ENCODE peak calls at places on chromosomes 4 and X, in eight cellular contexts. X, P, E, H, D, F, Q and R are unnamed samples. For H3K9me3 and H3K4me1, the result is how much of the 10 kb centered on the place peaks cover.

GRCh38 chr4:118351851-118352827 is 664 bp downstream of the PRSS12 start:
- DNase-seq in X (no peak), P (peak), E (peak), H (peak), D (peak), F (peak), Q (peak), R (no peak)

GRCh38 chrX:10847333-10847732 is 226.9 kb upstream of the MID1 start:
- DNase-seq in X (no peak), P (no peak), E (no peak), H (no peak), D (no peak), F (peak), Q (no peak), R (no peak)

GRCh38 chr4:66920514-66920913 is 624.8 kb downstream of the CENPC start:
- DNase-seq in X (no peak), P (no peak), E (no peak), H (no peak), D (peak), F (no peak), Q (no peak), R (no peak)

GRCh38 chr4:114034189-114034588 is 54.7 kb upstream of the ARSJ start:
- DNase-seq in X (no peak), P (no peak), E (no peak), H (no peak), D (no peak), F (no peak), Q (no peak), R (no peak)

GRCh38 chrX:37787353-37787869 is 7.6 kb downstream of the CYBB start:
- DNase-seq in X (no peak), P (no peak), E (no peak), H (no peak), D (no peak), F (no peak), Q (no peak), R (no peak)

GRCh38 chr4:184283659-184284335 is 66.1 kb upstream of the ENPP6 start:
- DNase-seq in X (peak), P (peak), E (peak), H (no peak), D (no peak), F (no peak), Q (no peak), R (no peak)

GRCh38 chr4:19382993-19383392 is 868.7 kb upstream of the SLIT2 start:
- DNase-seq in X (no peak), P (no peak), E (no peak), H (no peak), D (no peak), F (peak), Q (no peak), R (no peak)

GRCh38 chrX:134711135-134711941 is 53.1 kb upstream of the PLAC1 start:
- DNase-seq in X (no peak), P (no peak), E (no peak), H (no peak), D (no peak), F (no peak), Q (no peak), R (no peak)

GRCh38 chr4:38050560-38051350 is 90.6 kb downstream of the PTTG2 start:
- DNase-seq in X (no peak), P (no peak), E (no peak), H (no peak), D (no peak), F (no peak), Q (no peak), R (no peak)

GRCh38 chr4:184292465-184292867 is 74.8 kb upstream of the ENPP6 start:
- DNase-seq in X (no peak), P (no peak), E (peak), H (no peak), D (no peak), F (no peak), Q (no peak), R (no peak)

GRCh38 chrX:129930941-129931410 is 25.0 kb downstream of the UTP14A start:
- DNase-seq in X (no peak), P (no peak), E (peak), H (no peak), D (no peak), F (no peak), Q (no peak), R (no peak)

DNA sequence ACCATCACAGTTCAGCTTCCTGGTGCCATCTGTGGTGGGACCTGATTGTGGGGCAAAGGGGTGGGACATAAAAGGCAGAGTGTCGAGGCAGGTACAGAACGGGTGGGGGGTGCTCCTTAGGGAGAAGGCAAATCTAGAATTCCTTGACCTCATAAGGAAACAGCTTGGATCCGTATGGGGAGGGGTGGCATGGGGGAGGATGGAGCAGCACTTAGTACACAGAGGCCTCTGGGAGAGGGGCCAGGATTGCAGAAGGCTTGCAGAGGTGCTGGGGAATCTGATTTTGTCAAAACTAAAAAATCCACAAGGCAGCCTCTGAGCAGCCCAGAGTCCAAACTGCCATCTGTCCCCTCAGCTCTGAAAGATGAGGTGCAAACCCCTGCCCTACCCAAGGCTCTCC is 2.3 kb upstream of the EMD start:
- DNase-seq in X (no peak), P (no peak), E (no peak), H (no peak), D (no peak), F (peak), Q (no peak), R (no peak)
- H3K9me3 ChIP-seq in X (under half), P (under half), E (under half), H (under half), D (under half), F (under half), Q (under half), R (under half)

GRCh38 chrX:150696836-150697235 is 3.6 kb downstream of the MTMR1 start:
- DNase-seq in X (no peak), P (no peak), E (no peak), H (no peak), D (no peak), F (no peak), Q (no peak), R (peak)
- H3K4me3 ChIP-seq in X (peak), P (no peak), E (no peak), H (no peak), D (no peak), F (no peak), Q (no peak), R (peak)

GRCh38 chr4:7399433-7400234 is 35.1 kb downstream of the PSAPL1 start:
- DNase-seq in X (no peak), P (no peak), E (no peak), H (no peak), D (no peak), F (no peak), Q (no peak), R (no peak)
- H3K4me1 ChIP-seq in X (under half), P (under half), E (under half), H (under half), D (under half), F (under half), Q (under half), R (under half)

GRCh38 chrX:790780-791360 is 160.3 kb downstream of the SHOX start:
- DNase-seq in X (no peak), P (no peak), E (no peak), H (no peak), D (no peak), F (no peak), Q (no peak), R (no peak)

GRCh38 chrX:793216-793770 is 162.7 kb downstream of the SHOX start:
- DNase-seq in X (no peak), P (no peak), E (no peak), H (no peak), D (no peak), F (no peak), Q (no peak), R (no peak)

GRCh38 chrX:791479-792034 is 161.0 kb downstream of the SHOX start:
- DNase-seq in X (no peak), P (no peak), E (no peak), H (no peak), D (no peak), F (no peak), Q (no peak), R (no peak)

GRCh38 chrX:789096-789495 is 158.5 kb downstream of the SHOX start:
- DNase-seq in X (no peak), P (no peak), E (no peak), H (no peak), D (no peak), F (no peak), Q (no peak), R (no peak)

DNA sequence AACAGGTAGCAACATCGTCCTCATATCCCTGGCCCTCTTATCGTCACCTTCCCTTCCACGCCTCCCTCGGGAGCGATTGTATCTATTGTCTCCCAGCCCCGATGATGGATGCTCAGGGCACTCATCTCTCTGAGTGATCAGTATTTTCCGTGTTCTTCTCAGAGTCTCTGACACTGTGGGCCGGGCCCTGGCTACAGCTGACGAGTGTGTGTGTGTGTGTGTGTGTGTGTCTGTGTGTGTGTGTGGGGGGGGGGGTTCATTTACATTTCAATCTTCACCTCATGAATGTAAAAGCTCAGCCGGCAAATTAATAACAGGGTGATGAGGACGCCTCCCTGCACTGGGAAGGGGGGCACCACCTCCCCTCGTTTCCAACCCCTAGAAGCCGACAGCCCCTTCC is 159.4 kb downstream of the SHOX start:
- DNase-seq in X (no peak), P (no peak), E (no peak), H (no peak), D (no peak), F (no peak), Q (no peak), R (no peak)
- H3K9me3 ChIP-seq in X (under half), P (under half), E (under half), H (under half), D (under half), F (under half), Q (under half), R (under half)

DNA sequence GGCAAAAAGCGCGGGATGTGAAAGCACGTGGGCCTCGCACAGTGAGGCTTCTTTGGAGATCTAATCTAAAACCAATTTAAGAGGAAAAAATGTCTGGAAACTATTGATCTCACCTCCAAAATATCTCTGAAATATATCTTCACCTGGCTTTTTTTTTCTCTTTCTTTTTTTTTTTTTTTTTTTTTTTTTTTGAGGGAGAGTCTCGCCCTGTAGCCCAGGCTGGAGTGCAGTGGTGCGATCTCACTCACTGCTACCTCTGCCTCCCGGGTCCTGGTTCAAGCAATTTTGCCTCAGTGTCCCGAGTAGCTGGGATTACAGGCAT is 383 bp upstream of the ZMAT1 start:
- DNase-seq in X (no peak), P (no peak), E (no peak), H (no peak), D (no peak), F (no peak), Q (no peak), R (no peak)
- H3K4me3 ChIP-seq in X (peak), P (peak), E (peak), H (no peak), D (no peak), F (no peak), Q (peak), R (peak)

GRCh38 chr4:7199129-7199725 is 6.9 kb downstream of the SORCS2 start:
- DNase-seq in X (no peak), P (no peak), E (no peak), H (no peak), D (peak), F (no peak), Q (no peak), R (no peak)

GRCh38 chr4:7196283-7196651 is 3.9 kb downstream of the SORCS2 start:
- DNase-seq in X (no peak), P (no peak), E (no peak), H (no peak), D (no peak), F (no peak), Q (no peak), R (no peak)

GRCh38 chr4:7198440-7199128 is 6.2 kb downstream of the SORCS2 start:
- DNase-seq in X (no peak), P (no peak), E (no peak), H (no peak), D (peak), F (no peak), Q (no peak), R (no peak)

GRCh38 chr4:7196731-7197130 is 4.4 kb downstream of the SORCS2 start:
- DNase-seq in X (no peak), P (no peak), E (no peak), H (no peak), D (no peak), F (no peak), Q (no peak), R (no peak)

DNA sequence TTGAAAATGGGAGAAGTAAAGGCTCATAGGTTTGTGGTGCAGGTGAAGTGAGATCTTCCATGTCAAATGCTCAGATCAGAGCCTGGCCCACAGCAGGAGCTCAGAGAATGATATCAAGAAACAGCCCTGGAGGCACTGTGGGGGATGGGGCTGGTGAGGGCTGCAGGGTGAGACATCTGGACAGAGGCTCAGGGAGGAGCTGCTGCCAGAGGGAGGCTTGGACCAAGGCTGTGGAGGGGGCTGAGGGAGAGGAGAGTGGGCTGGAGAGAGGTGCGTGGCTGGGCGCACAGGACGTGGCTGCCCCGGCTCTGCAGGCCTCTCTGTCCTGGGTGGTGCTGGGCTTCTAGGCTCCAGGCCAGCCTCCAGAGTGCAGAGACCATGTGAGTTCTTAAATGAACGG is 5.6 kb downstream of the SORCS2 start:
- DNase-seq in X (no peak), P (no peak), E (no peak), H (no peak), D (peak), F (no peak), Q (no peak), R (no peak)
- H3K4me1 ChIP-seq in X (under half), P (under half), E (under half), H (under half), D (under half), F (under half), Q (under half), R (under half)

GRCh38 chrX:151921866-151922265 is 9.2 kb downstream of the MAGEA4 start:
- DNase-seq in X (no peak), P (no peak), E (no peak), H (no peak), D (no peak), F (no peak), Q (no peak), R (no peak)
- H3K9me3 ChIP-seq in X (under half), P (under half), E (under half), H (under half), D (under half), F (under half), Q (under half), R (under half)